ENCODE peak calls at places on chromosomes 5 and 9, in five cellular contexts. C is HCT116, X is SK-N-SH, P is HepG2, S is H1. Z is an unnamed sample.

GRCh38 chr5:24509943-24510342 is 134.8 kb downstream of the CDH10 start:
- DNase-seq in C (no peak), X (no peak), P (no peak), S (no peak), Z (no peak)

GRCh38 chr5:93385665-93386064 is 195.4 kb downstream of the NR2F1-AS1 start:
- DNase-seq in C (no peak), X (no peak), P (no peak), S (no peak), Z (no peak)

GRCh38 chr9:131060902-131061630 is 35.3 kb upstream of the AIF1L start:
- DNase-seq in C (no peak), X (peak), P (no peak), S (no peak), Z (no peak)

GRCh38 chr9:104758974-104759373 is 5.0 kb upstream of the NIPSNAP3B start:
- DNase-seq in C (no peak), X (no peak), P (no peak), S (no peak), Z (no peak)

GRCh38 chr5:82664711-82665110 is 386.6 kb upstream of the RPS23 start:
- DNase-seq in C (no peak), X (no peak), P (peak), S (no peak), Z (peak)

GRCh38 chr5:134568761-134569725 is 43.6 kb downstream of the JADE2 start:
- DNase-seq in C (no peak), X (peak), P (no peak), S (no peak), Z (peak)

GRCh38 chr9:128943832-128944620 is 3.4 kb downstream of the DOLK start:
- DNase-seq in C (no peak), X (no peak), P (peak), S (no peak), Z (no peak)

GRCh38 chr5:54215233-54215736 is 95.1 kb downstream of the ARL15 start:
- DNase-seq in C (no peak), X (no peak), P (no peak), S (no peak), Z (no peak)

GRCh38 chr5:10672285-10673044 is 88.6 kb downstream of the DAP start:
- DNase-seq in C (no peak), X (no peak), P (no peak), S (no peak), Z (no peak)

GRCh38 chr5:170132642-170133448 is 27.1 kb downstream of the FOXI1 start:
- DNase-seq in C (no peak), X (peak), P (no peak), S (no peak), Z (no peak)

GRCh38 chr5:134125195-134126015 is 10.9 kb downstream of the TCF7 start:
- DNase-seq in C (peak), X (peak), P (no peak), S (no peak), Z (peak)

GRCh38 chr5:122915717-122916399 is 70.4 kb downstream of the SNX24 start:
- DNase-seq in C (no peak), X (no peak), P (peak), S (no peak), Z (no peak)

GRCh38 chr9:2023042-2023441 is 7.9 kb downstream of the SMARCA2 start:
- DNase-seq in C (no peak), X (no peak), P (no peak), S (no peak), Z (no peak)

GRCh38 chr5:148147415-148147814 is 20.9 kb upstream of the SPINK14 start:
- DNase-seq in C (no peak), X (no peak), P (peak), S (no peak), Z (peak)

GRCh38 chr9:27349681-27350080 is 52.7 kb upstream of the EQTN start:
- DNase-seq in C (no peak), X (no peak), P (no peak), S (no peak), Z (no peak)

GRCh38 chr5:35138232-35138631 is 90.5 kb upstream of the AGXT2 start:
- DNase-seq in C (no peak), X (no peak), P (no peak), S (no peak), Z (no peak)

GRCh38 chr9:112971415-112971814 is 40.6 kb downstream of the ZNF883 start:
- DNase-seq in C (peak), X (peak), P (peak), S (peak), Z (peak)

GRCh38 chr9:128250839-128251558 is 24.8 kb downstream of the GOLGA2 start:
- DNase-seq in C (no peak), X (no peak), P (no peak), S (no peak), Z (no peak)

GRCh38 chr5:130526708-130527107 is 622.4 kb downstream of the CHSY3 start:
- DNase-seq in C (no peak), X (no peak), P (no peak), S (no peak), Z (peak)

GRCh38 chr9:115117999-115118470 is at the start of gene TNC:
- DNase-seq in C (no peak), X (peak), P (no peak), S (no peak), Z (peak)

GRCh38 chr5:61735999-61736398 is 403.9 kb downstream of the ZSWIM6 start:
- DNase-seq in C (no peak), X (no peak), P (no peak), S (no peak), Z (no peak)

GRCh38 chr5:56253924-56254323 is 20.8 kb upstream of the ANKRD55 start:
- DNase-seq in C (no peak), X (no peak), P (no peak), S (no peak), Z (no peak)

GRCh38 chr5:102766295-102767090 is 11.4 kb downstream of the PAM start:
- DNase-seq in C (no peak), X (no peak), P (no peak), S (no peak), Z (no peak)

GRCh38 chr5:16871746-16872339 is 64.2 kb downstream of the MYO10 start:
- DNase-seq in C (no peak), X (no peak), P (no peak), S (no peak), Z (no peak)

GRCh38 chr9:98101868-98102273 is 17.2 kb downstream of the TRIM14 start:
- DNase-seq in C (no peak), X (no peak), P (no peak), S (no peak), Z (no peak)

GRCh38 chr5:175248416-175248905 is 195.5 kb downstream of the DRD1 start:
- DNase-seq in C (no peak), X (no peak), P (no peak), S (no peak), Z (no peak)

GRCh38 chr5:111747336-111747735 is 9.7 kb downstream of the NREP start:
- DNase-seq in C (no peak), X (no peak), P (no peak), S (no peak), Z (no peak)

GRCh38 chr5:1292139-1292538 is 2.7 kb downstream of the TERT start:
- DNase-seq in C (no peak), X (no peak), P (no peak), S (no peak), Z (peak)

DNA sequence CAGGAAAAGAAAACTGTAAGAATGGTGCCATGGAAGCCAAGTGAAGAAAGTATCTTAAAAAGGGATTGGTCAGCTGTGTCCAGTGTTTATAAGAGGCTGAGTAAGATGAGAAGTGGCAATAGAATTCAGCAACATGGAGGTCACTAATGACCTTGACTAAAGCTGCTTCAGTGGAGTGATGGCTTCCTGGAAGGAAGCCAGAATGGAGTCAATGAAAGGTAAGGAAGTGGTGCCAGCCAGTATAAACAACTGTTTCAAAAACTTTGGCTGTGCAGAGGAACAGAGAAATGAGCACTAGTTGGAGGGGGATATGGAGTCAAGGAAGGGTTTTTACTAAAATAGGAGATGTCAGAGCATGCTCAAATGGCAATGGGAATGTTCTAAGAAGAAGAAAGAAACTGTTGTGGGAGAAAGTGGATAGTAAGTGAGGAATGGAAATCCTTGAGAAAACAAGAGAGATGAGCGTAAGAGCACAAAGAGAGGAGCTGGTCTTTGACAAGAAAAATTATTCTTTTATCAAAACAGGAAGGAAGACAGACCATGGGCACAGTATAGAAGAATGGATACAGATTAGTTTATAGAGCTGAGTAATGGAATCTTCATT is 11.1 kb upstream of the NRG2 start:
- DNase-seq in C (no peak), X (no peak), P (no peak), S (no peak), Z (no peak)
- TF ChIP-seq JUND in C (no peak), X (no peak), P (no peak), S (no peak), Z (no peak)

GRCh38 chr9:122056484-122056883 is 36.6 kb downstream of the TTLL11 start:
- DNase-seq in C (no peak), X (no peak), P (peak), S (no peak), Z (peak)

GRCh38 chr9:122058051-122058450 is 35.1 kb downstream of the TTLL11 start:
- DNase-seq in C (no peak), X (no peak), P (no peak), S (no peak), Z (no peak)

GRCh38 chr9:122055668-122056067 is 37.4 kb downstream of the TTLL11 start:
- DNase-seq in C (no peak), X (no peak), P (no peak), S (no peak), Z (no peak)

GRCh38 chr9:122058707-122059106 is 34.4 kb downstream of the TTLL11 start:
- DNase-seq in C (no peak), X (peak), P (no peak), S (no peak), Z (no peak)

GRCh38 chr9:122057211-122057610 is 35.9 kb downstream of the TTLL11 start:
- DNase-seq in C (no peak), X (no peak), P (no peak), S (no peak), Z (no peak)
- TF ChIP-seq JUND in C (no peak), X (no peak), P (no peak), S (no peak), Z (no peak)

GRCh38 chr5:143738415-143739401 is 73.3 kb upstream of the HMHB1 start:
- DNase-seq in C (no peak), X (no peak), P (no peak), S (no peak), Z (no peak)
- TF ChIP-seq JUND in C (no peak), X (no peak), P (no peak), S (no peak), Z (no peak)

DNA sequence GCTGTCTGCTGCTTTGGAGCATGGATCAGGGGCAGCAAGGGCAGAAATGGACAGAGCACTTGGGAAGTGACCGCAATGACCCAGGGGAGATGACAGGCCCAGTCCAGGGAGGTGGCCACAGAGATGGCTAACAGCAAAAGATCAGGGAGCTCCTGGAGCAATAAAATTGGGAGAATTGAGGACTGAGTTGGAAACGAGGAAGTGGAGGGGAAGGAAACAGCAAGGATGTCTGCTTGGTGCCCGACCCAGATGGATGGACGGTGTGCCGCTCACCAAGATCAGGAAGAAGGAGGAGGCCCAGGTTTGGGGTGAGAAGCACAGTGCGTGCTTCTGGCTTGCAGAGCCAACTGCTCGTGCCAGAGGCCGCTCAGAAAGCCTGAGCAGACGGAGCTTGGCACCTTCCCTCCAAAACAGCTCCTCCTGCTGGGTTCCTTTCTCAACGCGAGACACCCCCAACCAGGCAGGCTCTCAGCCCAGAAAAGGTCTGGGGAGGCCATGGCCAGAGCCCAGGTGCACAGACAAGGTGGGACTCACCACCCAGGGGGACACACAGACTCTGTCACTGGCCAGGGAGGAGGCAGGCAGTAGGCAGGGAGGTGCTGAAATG is 1.7 kb upstream of the SLC34A1 start:
- DNase-seq in C (no peak), X (peak), P (no peak), S (no peak), Z (peak)
- TF ChIP-seq JUND in C (no peak), X (no peak), P (no peak), S (no peak), Z (no peak)

Z was measured in T47D.